ENCODE peak calls at places on chromosomes 5 and 9, in seven cellular contexts. F is SK-N-SH, C is HFF-Myc, B is heart left ventricle, J is tibial nerve, M is foreskin fibroblast, N is Calu3. U is an unnamed sample.
A peak's percentile ranks its signal among the peaks of the same experiment; 100 is the strongest.

GRCh38 chr9:88535226-88535931 is 401 bp downstream of the NXNL2 start:
- DNase-seq in F (peak; percentile 61), C (no peak), B (no peak), J (no peak), M (no peak), N (peak; percentile 39), U (no peak)

GRCh38 chr9:92517046-92517445 is 18.7 kb downstream of the ECM2 start:
- DNase-seq in F (no peak), C (no peak), B (no peak), J (no peak), M (no peak), N (no peak), U (no peak)

GRCh38 chr5:137822158-137822764 is 45.4 kb upstream of the MYOT start:
- DNase-seq in F (peak; percentile 60), C (peak; percentile 4), B (no peak), J (no peak), M (no peak), N (peak; percentile 75), U (no peak)

GRCh38 chr5:153425914-153426313 is 64.6 kb upstream of the GRIA1 start:
- DNase-seq in F (no peak), C (no peak), B (no peak), J (no peak), M (no peak), N (no peak), U (no peak)

GRCh38 chr5:91042856-91043255 is 340.3 kb downstream of the ARRDC3 start:
- DNase-seq in F (no peak), C (no peak), B (no peak), J (no peak), M (no peak), N (no peak), U (no peak)

GRCh38 chr5:102080288-102080687 is 215.8 kb downstream of the SLCO4C1 start:
- DNase-seq in F (no peak), C (no peak), B (no peak), J (no peak), M (no peak), N (no peak), U (no peak)

GRCh38 chr5:118561971-118562370 is 426.4 kb downstream of the DTWD2 start:
- DNase-seq in F (no peak), C (no peak), B (peak; percentile 42), J (no peak), M (no peak), N (no peak), U (no peak)

GRCh38 chr5:126525630-126526245 is 69.3 kb downstream of the ALDH7A1 start:
- DNase-seq in F (no peak), C (no peak), B (peak; percentile 71), J (peak; percentile 45), M (no peak), N (peak; percentile 16), U (no peak)

GRCh38 chr9:115651456-115651855 is 502.1 kb upstream of the PAPPA start:
- DNase-seq in F (no peak), C (no peak), B (no peak), J (no peak), M (no peak), N (no peak), U (no peak)

GRCh38 chr5:5295361-5295760 is 127.1 kb upstream of the ICE1 start:
- DNase-seq in F (no peak), C (no peak), B (no peak), J (no peak), M (no peak), N (no peak), U (no peak)

GRCh38 chr9:2465921-2466460 is 155.6 kb upstream of the VLDLR start:
- DNase-seq in F (no peak), C (no peak), B (no peak), J (no peak), M (peak; percentile 39), N (peak; percentile 44), U (peak; percentile 82)

GRCh38 chr5:53151713-53152458 is 42.3 kb upstream of the MOCS2 start:
- DNase-seq in F (no peak), C (peak; percentile 78), B (no peak), J (no peak), M (peak; percentile 76), N (peak; percentile 10), U (peak; percentile 42)

GRCh38 chr9:98168952-98169488 is 23.4 kb downstream of the CORO2A start:
- DNase-seq in F (peak; percentile 83), C (peak; percentile 15), B (peak; percentile 46), J (peak; percentile 18), M (peak; percentile 23), N (peak; percentile 65), U (no peak)

GRCh38 chr5:80736730-80737129 is 81.9 kb upstream of the DHFR start:
- DNase-seq in F (no peak), C (no peak), B (no peak), J (no peak), M (no peak), N (peak; percentile 21), U (no peak)

GRCh38 chr5:143435207-143435657 is 31.7 kb upstream of the NR3C1 start:
- DNase-seq in F (no peak), C (no peak), B (peak; percentile 17), J (no peak), M (no peak), N (no peak), U (peak; percentile 48)

GRCh38 chr9:133490865-133491655 is 12.2 kb upstream of the SLC2A6 start:
- DNase-seq in F (peak; percentile 22), C (no peak), B (no peak), J (no peak), M (no peak), N (no peak), U (no peak)

GRCh38 chr9:135526730-135527571 is 5.7 kb downstream of the LCN1 start:
- DNase-seq in F (no peak), C (no peak), B (no peak), J (no peak), M (no peak), N (no peak), U (no peak)

GRCh38 chr5:74132485-74132884 is 506.5 kb downstream of the ARHGEF28 start:
- DNase-seq in F (no peak), C (no peak), B (no peak), J (no peak), M (no peak), N (no peak), U (no peak)

GRCh38 chr5:74127377-74128338 is 501.7 kb downstream of the ARHGEF28 start:
- DNase-seq in F (no peak), C (no peak), B (peak; percentile 27), J (no peak), M (no peak), N (peak; percentile 52), U (no peak)

GRCh38 chr5:74130141-74130897 is 504.3 kb downstream of the ARHGEF28 start:
- DNase-seq in F (no peak), C (no peak), B (no peak), J (no peak), M (no peak), N (no peak), U (no peak)

GRCh38 chr5:74135033-74135432 is 505.5 kb downstream of the ENC1 start:
- DNase-seq in F (no peak), C (no peak), B (no peak), J (no peak), M (no peak), N (no peak), U (no peak)

DNA sequence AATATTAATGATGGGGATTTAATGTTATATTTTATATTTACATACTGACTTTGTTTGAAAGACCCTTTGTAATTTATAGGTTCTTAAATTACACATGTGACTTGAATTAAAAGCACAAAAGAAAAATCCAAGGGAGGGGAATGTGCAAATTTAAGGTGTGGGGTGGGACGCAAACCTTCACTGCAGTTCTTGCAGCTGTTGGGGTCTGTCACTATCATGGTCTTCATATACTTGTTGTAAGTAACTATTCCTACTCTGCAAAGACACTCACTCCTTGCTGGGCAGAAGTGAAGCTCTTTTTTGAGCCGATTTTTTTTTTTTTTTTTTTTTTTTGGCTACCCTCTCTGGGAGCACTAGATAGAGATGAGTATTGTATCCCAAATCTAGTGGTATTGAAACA is 505.3 kb downstream of the ARHGEF28 start:
- DNase-seq in F (no peak), C (no peak), B (no peak), J (no peak), M (no peak), N (no peak), U (no peak)
- TF ChIP-seq CTCF in F (no peak), C (no peak), B (no peak), J (no peak), M (no peak), N (no peak), U (no peak)

DNA sequence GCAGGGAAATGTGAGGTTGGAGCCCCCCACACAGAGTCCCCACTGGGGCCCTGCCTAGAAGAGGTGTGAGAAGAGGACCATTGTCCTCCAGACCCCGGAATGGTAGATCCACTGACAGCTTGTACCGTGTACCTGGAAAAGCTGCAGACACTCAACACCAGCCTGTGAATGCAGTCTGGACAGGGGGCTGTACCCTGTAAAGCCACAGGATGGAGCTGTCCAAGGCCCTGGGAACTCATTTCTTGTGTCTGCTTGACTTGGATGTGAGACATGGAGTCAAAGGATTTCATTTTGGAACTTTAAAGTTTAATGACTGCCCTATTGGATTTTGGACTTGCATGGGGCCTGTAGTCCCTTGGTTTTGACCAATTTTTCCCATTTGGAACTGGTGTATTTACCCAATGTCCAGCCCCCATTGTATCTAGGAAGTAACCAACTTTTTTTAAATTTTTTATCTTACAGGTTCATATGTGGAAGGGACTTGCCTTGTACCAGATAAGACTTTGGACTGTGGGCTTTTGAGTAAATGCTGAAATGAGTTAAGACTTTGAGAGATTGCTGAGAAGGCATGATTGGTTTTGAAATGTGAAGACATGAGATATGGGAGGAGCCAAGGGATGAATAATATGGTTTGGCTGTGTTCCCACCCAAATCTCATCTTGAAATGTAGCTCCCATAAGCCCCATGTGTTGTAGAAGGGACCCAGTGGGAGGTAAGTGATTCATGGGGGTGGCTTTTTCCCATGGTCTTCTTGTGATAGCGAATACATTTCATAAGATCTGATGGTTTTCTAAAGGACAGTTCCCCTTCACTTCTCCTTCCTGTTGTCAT is 535.2 kb upstream of the MEF2C start:
- DNase-seq in F (no peak), C (no peak), B (no peak), J (no peak), M (no peak), N (no peak), U (no peak)
- TF ChIP-seq CTCF in F (peak; percentile 30), C (no peak), B (no peak), J (no peak), M (no peak), N (no peak), U (peak; percentile 21)

GRCh38 chr5:115377468-115378217 is 81.2 kb upstream of the CCDC112 start:
- DNase-seq in F (no peak), C (peak; percentile 67), B (no peak), J (no peak), M (peak; percentile 81), N (peak; percentile 30), U (peak; percentile 87)
- TF ChIP-seq CTCF in F (peak; percentile 60), C (peak; percentile 23), B (peak; percentile 54), J (peak; percentile 38), M (peak; percentile 34), N (no peak), U (peak; percentile 58)

GRCh38 chr5:168315991-168316578 is 24.6 kb downstream of the WWC1 start:
- DNase-seq in F (no peak), C (no peak), B (no peak), J (no peak), M (no peak), N (peak; percentile 85), U (no peak)

GRCh38 chr5:168313596-168314204 is 22.3 kb downstream of the WWC1 start:
- DNase-seq in F (no peak), C (no peak), B (no peak), J (no peak), M (no peak), N (no peak), U (no peak)

GRCh38 chr5:168315416-168315990 is 24.1 kb downstream of the WWC1 start:
- DNase-seq in F (no peak), C (no peak), B (no peak), J (no peak), M (no peak), N (no peak), U (no peak)

GRCh38 chr5:168312606-168313297 is 21.3 kb downstream of the WWC1 start:
- DNase-seq in F (no peak), C (no peak), B (no peak), J (no peak), M (peak; percentile 24), N (no peak), U (peak; percentile 73)

GRCh38 chr5:168314735-168315411 is 23.4 kb downstream of the WWC1 start:
- DNase-seq in F (no peak), C (peak; percentile 52), B (no peak), J (no peak), M (peak; percentile 90), N (peak; percentile 96), U (peak; percentile 95)
- TF ChIP-seq CTCF in F (no peak), C (no peak), B (no peak), J (no peak), M (no peak), N (peak; percentile 28), U (no peak)

U was measured in epithelial cell of proximal tubule.